ENCODE peak calls at places on chromosomes 6 and 20, in five cellular contexts. Q is fibroblast of lung, Y is foreskin fibroblast, M is A549, W is GM12865. F is an unnamed sample.

GRCh38 chr6:15484115-15484514 is 178.7 kb downstream of the DTNBP1 start:
- DNase-seq in Y (no peak), W (no peak), M (no peak), Q (no peak), F (no peak)

GRCh38 chr20:51720854-51721253 is 47.3 kb downstream of the ATP9A start:
- DNase-seq in Q (no peak), M (no peak), Y (no peak), W (no peak), F (no peak)

GRCh38 chr20:47358672-47359532 is 2.4 kb upstream of the ZMYND8 start:
- DNase-seq in M (peak), Q (peak), W (peak), Y (peak), F (no peak)

GRCh38 chr20:52552181-52552872 is 360.7 kb upstream of the ZFP64 start:
- DNase-seq in M (no peak), Y (peak), Q (peak), W (no peak), F (no peak)

GRCh38 chr6:25476126-25476525 is 175.9 kb upstream of the SCGN start:
- DNase-seq in Y (peak), M (no peak), Q (peak), W (no peak), F (peak)

GRCh38 chr20:3846740-3847418 is at the start of gene MAVS:
- DNase-seq in W (peak), Q (peak), Y (peak), M (peak), F (no peak)

GRCh38 chr6:52352239-52353008 is 9.5 kb upstream of the PAQR8 start:
- DNase-seq in M (peak), Y (peak), W (peak), Q (peak), F (peak)

GRCh38 chr6:36659271-36659670 is 19.2 kb upstream of the CDKN1A start:
- DNase-seq in Q (peak), W (no peak), M (no peak), Y (peak), F (peak)

GRCh38 chr20:37670426-37670825 is 23.4 kb upstream of the CTNNBL1 start:
- DNase-seq in W (no peak), Y (peak), Q (peak), M (no peak), F (no peak)

GRCh38 chr6:57224769-57225515 is 2.8 kb upstream of the RAB23 start:
- DNase-seq in Y (peak), Q (peak), W (no peak), M (no peak), F (no peak)

GRCh38 chr6:159729598-159729997 is 2.3 kb downstream of the WTAP start:
- DNase-seq in Q (peak), Y (peak), W (peak), M (no peak), F (no peak)

GRCh38 chr6:43584892-43585570 is 9.0 kb downstream of the POLH start:
- DNase-seq in W (no peak), Q (peak), M (no peak), Y (no peak), F (no peak)

GRCh38 chr6:4017847-4018193 is 61.1 kb downstream of the FAM217A start:
- DNase-seq in M (peak), W (peak), Y (peak), Q (peak), F (no peak)

GRCh38 chr6:87858440-87858839 is 156.4 kb upstream of the AKIRIN2 start:
- DNase-seq in Y (peak), W (no peak), M (no peak), Q (peak), F (no peak)

GRCh38 chr6:81624443-81624842 is 128.0 kb downstream of the TENT5A start:
- DNase-seq in Y (peak), W (no peak), M (no peak), Q (no peak), F (no peak)

GRCh38 chr6:9848094-9848493 is 566.8 kb downstream of the TFAP2A start:
- DNase-seq in M (no peak), Q (no peak), W (no peak), Y (no peak), F (no peak)

GRCh38 chr6:90694802-90695201 is 107.9 kb upstream of the MAP3K7 start:
- DNase-seq in Q (no peak), M (no peak), W (no peak), Y (no peak), F (no peak)

GRCh38 chr6:90695316-90695715 is 108.4 kb upstream of the MAP3K7 start:
- DNase-seq in W (no peak), M (no peak), Q (no peak), Y (no peak), F (no peak)

GRCh38 chr6:90687751-90688380 is 101.0 kb upstream of the MAP3K7 start:
- DNase-seq in M (no peak), W (no peak), Q (no peak), Y (no peak), F (no peak)

GRCh38 chr6:90689172-90689571 is 102.3 kb upstream of the MAP3K7 start:
- DNase-seq in M (no peak), Q (no peak), W (no peak), Y (no peak), F (no peak)

DNA sequence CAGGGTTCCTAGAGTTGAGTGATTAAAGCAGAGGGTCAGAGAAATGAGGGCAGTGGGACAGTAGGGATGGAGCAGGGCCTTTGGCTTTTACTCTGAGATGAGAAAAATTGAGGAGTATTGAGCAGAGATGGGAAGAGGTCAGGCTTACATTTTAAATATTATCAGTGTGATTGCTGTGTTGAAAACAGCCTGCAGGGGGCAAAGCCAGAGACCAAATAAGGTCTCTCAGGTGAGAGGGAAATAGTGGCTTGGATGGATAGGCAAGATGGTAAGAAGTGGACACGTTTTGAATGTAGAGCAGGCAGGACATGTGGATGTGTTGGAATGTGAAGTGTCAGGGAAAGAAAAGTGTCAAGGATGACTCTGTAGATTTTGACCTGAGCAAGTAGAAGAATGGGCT is 105.0 kb upstream of the MAP3K7 start:
- DNase-seq in W (no peak), M (no peak), Q (no peak), Y (no peak), F (no peak)
- TF ChIP-seq CTCF in W (peak), M (no peak), Q (no peak), Y (no peak), F (peak)

GRCh38 chr6:129860901-129861665 is at the start of gene TMEM244:
- DNase-seq in W (no peak), Q (peak), M (no peak), Y (peak), F (no peak)
- H3K4me3 ChIP-seq in W (no peak), Q (no peak), M (no peak), Y (peak), F (no peak)

GRCh38 chr6:117711369-117711768 is 36.1 kb downstream of the NUS1 start:
- DNase-seq in Q (no peak), M (peak), W (peak), Y (no peak), F (no peak)
- TF ChIP-seq CTCF in Q (no peak), M (peak), W (no peak), Y (no peak), F (no peak)

DNA sequence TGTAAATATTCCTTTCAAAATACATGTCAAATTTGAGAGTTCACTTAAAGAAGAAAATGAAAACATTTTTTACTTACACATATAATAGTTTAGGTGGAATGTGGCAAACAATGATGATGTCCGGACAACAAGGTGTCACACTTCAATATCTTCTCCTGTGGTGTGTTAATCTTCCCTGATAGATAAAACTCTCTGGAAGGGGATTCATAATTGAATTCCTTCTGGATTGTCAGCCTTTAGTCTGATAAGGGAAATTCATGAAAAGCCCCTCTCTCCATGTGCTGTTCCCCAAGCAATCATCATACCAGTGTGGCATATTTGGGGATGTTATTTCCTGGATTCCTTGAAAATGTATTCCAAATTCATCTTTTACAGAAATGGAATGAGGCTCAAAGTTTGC is 971 bp upstream of the SERINC3 start:
- DNase-seq in Q (no peak), W (no peak), M (no peak), Y (no peak), F (no peak)
- H3K4me3 ChIP-seq in Q (no peak), W (no peak), M (no peak), Y (no peak), F (no peak)

DNA sequence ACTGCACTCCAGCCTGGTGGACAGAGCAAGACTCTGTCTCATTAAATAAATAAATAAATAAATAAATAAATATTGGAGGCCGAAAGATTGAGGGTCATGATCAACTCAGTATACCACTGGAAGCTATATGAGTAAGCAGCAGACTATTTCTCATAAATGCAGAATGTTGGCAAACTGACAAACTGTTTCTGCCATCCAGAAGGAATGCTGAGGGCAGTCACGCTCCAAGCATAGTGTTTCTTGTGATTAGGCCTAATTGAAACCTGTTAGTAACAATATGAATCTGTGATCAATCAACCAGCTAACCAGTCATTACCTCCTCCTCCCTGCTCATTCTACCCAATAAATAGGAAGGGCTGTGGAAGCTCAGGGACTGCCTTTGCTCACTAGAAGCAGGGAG is 15.2 kb upstream of the KCNK15 start:
- DNase-seq in Y (peak), W (no peak), M (peak), Q (peak), F (peak)
- TF ChIP-seq CTCF in Y (no peak), W (no peak), M (no peak), Q (no peak), F (no peak)

GRCh38 chr6:5999688-6000608 is 6.8 kb downstream of the NRN1 start:
- DNase-seq in Y (no peak), Q (no peak), W (no peak), M (no peak), F (no peak)
- H3K4me3 ChIP-seq in Y (no peak), Q (no peak), W (no peak), M (no peak), F (no peak)

DNA sequence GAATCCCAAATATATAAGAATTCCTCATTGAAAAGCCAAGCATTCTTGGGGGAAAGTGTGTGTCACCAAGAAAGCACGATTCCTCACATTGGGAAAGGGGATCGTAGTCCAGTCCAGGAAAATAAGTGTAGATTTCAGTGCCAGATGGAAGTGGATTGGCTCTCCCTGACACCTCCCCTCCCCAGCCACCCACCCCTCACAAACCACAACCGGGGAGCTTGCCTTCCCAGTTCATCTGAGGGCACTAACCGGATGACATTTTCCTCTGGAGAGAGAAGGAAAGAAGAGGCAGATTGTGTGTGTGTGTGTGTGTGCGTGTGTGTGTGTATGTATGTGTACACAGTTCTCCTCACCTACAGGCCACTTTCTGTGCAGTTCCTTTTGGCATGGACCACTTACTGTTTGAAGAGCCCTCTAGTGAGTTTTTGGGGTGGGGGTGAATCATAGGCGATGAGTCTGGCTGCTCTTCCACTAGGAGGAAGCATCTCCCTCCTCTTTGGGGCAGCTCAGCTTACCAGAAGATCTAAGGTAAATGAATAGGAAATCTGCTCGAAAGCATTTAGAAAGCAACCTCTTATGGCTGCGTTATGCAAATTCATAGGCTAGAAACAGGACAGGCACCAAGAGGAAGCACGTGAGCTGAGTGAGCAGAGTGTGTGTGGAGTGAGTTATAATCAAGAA is 20.8 kb downstream of the DAAM2 start:
- DNase-seq in Y (peak), W (peak), Q (peak), M (no peak), F (peak)
- TF ChIP-seq CTCF in Y (peak), W (no peak), Q (peak), M (no peak), F (peak)